ENCODE peak calls at places on chromosome 11, in five cellular contexts. R, A, M, D and C are unnamed samples.

GRCh38 chr11:85947431-85948272 is 92.5 kb downstream of the CCDC83 start:
- DNase-seq in D (peak), A (no peak), R (no peak), M (peak), C (peak)

GRCh38 chr11:69383372-69383771 is 89.4 kb downstream of the MYEOV start:
- DNase-seq in A (no peak), R (no peak), D (no peak), M (no peak), C (no peak)

GRCh38 chr11:119741369-119742262 is 12.6 kb upstream of the NECTIN1 start:
- DNase-seq in M (no peak), D (no peak), A (peak), R (peak), C (no peak)

GRCh38 chr11:118618991-118619375 is 11.6 kb downstream of the PHLDB1 start:
- DNase-seq in A (no peak), M (peak), R (peak), D (peak), C (peak)

GRCh38 chr11:70569173-70569890 is 171.0 kb downstream of the CTTN start:
- DNase-seq in A (no peak), D (no peak), R (no peak), M (no peak), C (no peak)

GRCh38 chr11:132373405-132374141 is 1003.2 kb downstream of the NTM start:
- DNase-seq in D (no peak), M (no peak), R (no peak), A (no peak), C (no peak)

GRCh38 chr11:16982809-16983208 is 31.4 kb downstream of the PLEKHA7 start:
- DNase-seq in M (no peak), D (no peak), R (no peak), A (no peak), C (no peak)

GRCh38 chr11:120017582-120017981 is 120.3 kb downstream of the TRIM29 start:
- DNase-seq in R (no peak), M (no peak), A (no peak), D (no peak), C (no peak)

GRCh38 chr11:779120-779954 is 2.0 kb upstream of the GATD1 start:
- DNase-seq in R (no peak), M (no peak), A (no peak), D (no peak), C (no peak)

GRCh38 chr11:11604340-11604992 is 17.3 kb downstream of the GALNT18 start:
- DNase-seq in D (no peak), R (no peak), A (no peak), M (no peak), C (no peak)

GRCh38 chr11:85590848-85591483 is 36.2 kb downstream of the DLG2 start:
- DNase-seq in R (no peak), M (peak), A (no peak), D (no peak), C (peak)

GRCh38 chr11:45805305-45806071 is 539 bp downstream of the SLC35C1 start:
- DNase-seq in R (peak), A (no peak), D (peak), M (peak), C (peak)

GRCh38 chr11:84804026-84804425 is 823.1 kb downstream of the DLG2 start:
- DNase-seq in A (no peak), R (no peak), M (no peak), D (no peak), C (no peak)

GRCh38 chr11:17502630-17503029 is 26.0 kb upstream of the ABCC8 start:
- DNase-seq in A (no peak), M (no peak), D (no peak), R (no peak), C (no peak)

GRCh38 chr11:79437981-79438630 is 2.7 kb downstream of the TENM4 start:
- DNase-seq in D (peak), R (no peak), M (peak), A (no peak), C (no peak)

GRCh38 chr11:69378303-69379141 is 84.6 kb downstream of the MYEOV start:
- DNase-seq in M (no peak), D (no peak), R (peak), A (no peak), C (no peak)

GRCh38 chr11:120908521-120909181 is 115.3 kb upstream of the TBCEL start:
- DNase-seq in R (no peak), A (no peak), D (no peak), M (no peak), C (no peak)